ENCODE peak calls at places on chromosome 2, in nine cellular contexts. C is DMS79 treated with DMSO at 0.1 percent for 48 hours; Q is HCEC 1CT; V is natural killer cell; B is AG04449; A is HuH-7.5; J is heart left ventricle; W is RWPE2; K is CD8-positive, alpha-beta memory T cell. E is an unnamed sample.

GRCh38 chr2:176118606-176119370 is 2.2 kb downstream of the HOXD10 start:
- DNase-seq in C (peak), K (no peak), J (no peak), Q (no peak), W (no peak), A (peak), B (no peak), V (no peak), E (no peak)

GRCh38 chr2:171318463-171318934 is 115.3 kb downstream of the METTL8 start:
- DNase-seq in A (no peak), B (no peak), C (peak), V (no peak), J (no peak), Q (no peak), W (no peak), K (no peak), E (no peak)

GRCh38 chr2:205654878-205655601 is 27.3 kb upstream of the NRP2 start:
- DNase-seq in Q (peak), C (no peak), W (no peak), J (no peak), K (no peak), B (peak), V (no peak), A (no peak), E (no peak)

GRCh38 chr2:122384768-122385333 is 629.4 kb downstream of the TSN start:
- DNase-seq in K (no peak), V (no peak), W (no peak), A (no peak), J (no peak), C (no peak), B (no peak), Q (no peak), E (no peak)

GRCh38 chr2:86825728-86826386 is 35.1 kb upstream of the CD8A start:
- DNase-seq in Q (no peak), B (no peak), W (no peak), K (peak), A (no peak), C (no peak), V (peak), J (no peak), E (peak)

GRCh38 chr2:25853038-25853638 is 25.1 kb downstream of the ASXL2 start:
- DNase-seq in K (no peak), J (no peak), W (no peak), B (no peak), C (no peak), Q (no peak), A (no peak), V (no peak), E (no peak)

GRCh38 chr2:231617059-231617926 is 24.6 kb downstream of the TEX44 start:
- DNase-seq in C (no peak), W (no peak), J (no peak), A (no peak), V (no peak), B (no peak), Q (no peak), K (no peak), E (no peak)

GRCh38 chr2:180000434-180000833 is 6.7 kb downstream of the CWC22 start:
- DNase-seq in V (no peak), B (no peak), W (no peak), A (no peak), Q (no peak), K (no peak), C (no peak), J (no peak), E (no peak)

GRCh38 chr2:239316562-239317465 is 84.0 kb downstream of the HDAC4 start:
- DNase-seq in W (peak), J (peak), B (no peak), C (no peak), Q (peak), A (no peak), V (no peak), K (no peak), E (no peak)

GRCh38 chr2:44120428-44120827 is 48.2 kb upstream of the PPM1B start:
- DNase-seq in A (no peak), B (peak), K (peak), V (no peak), C (no peak), Q (peak), W (no peak), J (no peak), E (peak)

GRCh38 chr2:43133708-43134570 is 92.5 kb downstream of the ZFP36L2 start:
- DNase-seq in Q (no peak), W (peak), V (no peak), C (no peak), A (no peak), B (no peak), K (peak), J (no peak), E (peak)

GRCh38 chr2:177195194-177195593 is 17.4 kb upstream of the HNRNPA3 start:
- DNase-seq in J (no peak), K (no peak), B (no peak), C (peak), A (no peak), Q (no peak), V (no peak), W (no peak), E (no peak)

GRCh38 chr2:71457123-71457958 is 4.0 kb downstream of the DYSF start:
- DNase-seq in B (no peak), K (no peak), J (no peak), C (no peak), W (no peak), V (no peak), Q (no peak), A (no peak), E (no peak)

GRCh38 chr2:27407798-27408491 is 1.4 kb downstream of the PPM1G start:
- DNase-seq in B (no peak), C (peak), K (no peak), J (no peak), A (peak), W (no peak), V (no peak), Q (peak), E (no peak)

GRCh38 chr2:88181511-88181910 is 11.4 kb downstream of the THNSL2 start:
- DNase-seq in A (no peak), C (no peak), V (no peak), Q (peak), K (no peak), J (no peak), W (no peak), B (peak), E (no peak)

GRCh38 chr2:112004246-112004645 is 50.8 kb upstream of the TMEM87B start:
- DNase-seq in A (no peak), C (no peak), J (peak), B (no peak), V (no peak), K (no peak), Q (no peak), W (no peak), E (no peak)

GRCh38 chr2:100853909-100854810 is 34.2 kb downstream of the NPAS2 start:
- DNase-seq in V (no peak), W (no peak), A (no peak), C (no peak), Q (no peak), B (no peak), K (no peak), J (no peak), E (no peak)

GRCh38 chr2:219551412-219551811 is 7.6 kb downstream of the TMEM198 start:
- DNase-seq in A (no peak), V (no peak), C (no peak), W (no peak), J (no peak), B (no peak), Q (peak), K (no peak), E (no peak)

GRCh38 chr2:159518321-159519005 is 97.9 kb downstream of the BAZ2B start:
- DNase-seq in C (peak), Q (no peak), K (no peak), B (no peak), W (no peak), J (no peak), V (no peak), A (no peak), E (no peak)

GRCh38 chr2:109692013-109692738 is 78.0 kb downstream of the SOWAHC start:
- DNase-seq in C (peak), B (no peak), V (no peak), A (no peak), W (no peak), J (no peak), K (no peak), Q (no peak), E (no peak)

GRCh38 chr2:8365331-8365910 is 316.4 kb upstream of the ID2 start:
- DNase-seq in Q (no peak), K (no peak), A (no peak), C (no peak), W (no peak), J (no peak), V (no peak), B (no peak), E (no peak)

GRCh38 chr2:175844169-175844568 is 157.9 kb downstream of the LNPK start:
- DNase-seq in V (no peak), W (no peak), C (no peak), Q (peak), A (no peak), J (no peak), B (no peak), K (no peak), E (no peak)